ENCODE peak calls at places on chromosomes 16 and 17, in five cellular contexts. H, C, L, T and J are unnamed samples.
A peak's percentile ranks its signal among the peaks of the same experiment; 100 is the strongest.

GRCh38 chr17:58333396-58334207 is 5.0 kb upstream of the TSPOAP1 start:
- DNase-seq in H (no peak), T (no peak), L (no peak), C (no peak), J (no peak)

GRCh38 chr17:33725675-33726271 is 432.7 kb upstream of the ASIC2 start:
- DNase-seq in T (no peak), L (peak; percentile 37), C (no peak), H (no peak), J (peak; percentile 7)

GRCh38 chr16:1014771-1015495 is 33.4 kb downstream of the SOX8 start:
- DNase-seq in T (no peak), L (no peak), C (no peak), H (no peak), J (no peak)

GRCh38 chr16:15879255-15879804 is 9.1 kb downstream of the CEP20 start:
- DNase-seq in L (peak; percentile 75), T (no peak), H (peak; percentile 78), C (peak; percentile 39), J (peak; percentile 47)

GRCh38 chr16:70715113-70715711 is 29.4 kb upstream of the MTSS2 start:
- DNase-seq in L (peak; percentile 99), C (peak; percentile 90), H (peak; percentile 92), T (no peak), J (peak; percentile 78)

GRCh38 chr16:14070555-14070876 is 603 bp upstream of the MRTFB start:
- DNase-seq in T (no peak), C (no peak), L (no peak), H (no peak), J (peak; percentile 2)

GRCh38 chr16:212999-213398 is 16.2 kb downstream of the LUC7L start:
- DNase-seq in C (no peak), L (no peak), T (no peak), H (no peak), J (no peak)

GRCh38 chr16:53043986-53044571 is 8.6 kb downstream of the CHD9NB start:
- DNase-seq in H (no peak), L (no peak), C (no peak), T (no peak), J (no peak)

GRCh38 chr16:89090182-89090630 is 3.4 kb upstream of the ACSF3 start:
- DNase-seq in H (no peak), C (no peak), T (no peak), L (no peak), J (no peak)

GRCh38 chr17:349666-350065 is 2.9 kb downstream of the RPH3AL start:
- DNase-seq in C (no peak), H (no peak), L (no peak), T (no peak), J (no peak)

GRCh38 chr16:65414284-65414984 is 292.6 kb upstream of the CDH11 start:
- DNase-seq in L (peak; percentile 35), H (peak; percentile 29), T (no peak), C (peak; percentile 52), J (peak; percentile 73)

GRCh38 chr17:73663614-73664013 is 19.4 kb upstream of the SDK2 start:
- DNase-seq in L (no peak), H (no peak), T (no peak), C (no peak), J (no peak)

GRCh38 chr17:10337136-10337535 is 35.7 kb downstream of the MYH13 start:
- DNase-seq in H (no peak), T (no peak), L (no peak), C (no peak), J (no peak)

GRCh38 chr17:61574542-61575351 is 16.3 kb downstream of the NACA2 start:
- DNase-seq in L (peak; percentile 34), C (no peak), H (no peak), T (no peak), J (peak; percentile 31)